ENCODE peak calls at places on chromosomes 12 and 14, in four cellular contexts. X is neural crest cell; N is stimulated activated naive CD8-positive, alpha-beta T cell treated with anti-CD3 and anti-CD28 coated beads, Interleukin-15, Interleukin-2, amounts not matched to agents 100 U/mL and 50 U/mL, for 24 hours; U is ELF-1. B is an unnamed sample.

GRCh38 chr12:13049816-13050215 is 5.6 kb downstream of the FAM234B start:
- DNase-seq in X (no peak), N (no peak), U (no peak), B (no peak)

GRCh38 chr14:92513966-92514843 is 624 bp downstream of the RIN3 start:
- DNase-seq in X (no peak), N (peak; percentile 55), U (peak; percentile 38), B (peak; percentile 50)

GRCh38 chr12:132638541-132639408 is 20.2 kb downstream of the P2RX2 start:
- DNase-seq in X (no peak), N (no peak), U (peak; percentile 60), B (peak; percentile 64)

GRCh38 chr14:95445676-95446075 is 70.8 kb downstream of the SYNE3 start:
- DNase-seq in X (no peak), N (no peak), U (no peak), B (no peak)

GRCh38 chr14:99603471-99603933 is 505 bp downstream of the CCDC85C start:
- DNase-seq in X (peak; percentile 34), N (peak; percentile 47), U (peak; percentile 66), B (peak; percentile 56)

GRCh38 chr12:16030729-16031128 is 119.6 kb downstream of the DERA start:
- DNase-seq in X (no peak), N (no peak), U (no peak), B (no peak)

GRCh38 chr14:55807536-55807935 is 227.5 kb downstream of the KTN1 start:
- DNase-seq in X (no peak), N (no peak), U (no peak), B (no peak)

GRCh38 chr14:67952786-67953185 is 133.2 kb downstream of the RAD51B start:
- DNase-seq in X (no peak), N (no peak), U (no peak), B (no peak)

GRCh38 chr12:128612150-128612850 is 211.5 kb downstream of the SLC15A4 start:
- DNase-seq in X (no peak), N (no peak), U (no peak), B (no peak)

GRCh38 chr12:88084210-88084609 is 55.0 kb upstream of the C12orf50 start:
- DNase-seq in X (no peak), N (no peak), U (no peak), B (no peak)

GRCh38 chr14:60035177-60035576 is 56.5 kb upstream of the PCNX4 start:
- DNase-seq in X (no peak), N (no peak), U (no peak), B (no peak)

GRCh38 chr14:26621807-26622560 is 24.2 kb upstream of the NOVA1 start:
- DNase-seq in X (no peak), N (no peak), U (no peak), B (no peak)

GRCh38 chr14:101458536-101459391 is 102.5 kb upstream of the DIO3 start:
- DNase-seq in X (peak; percentile 21), N (no peak), U (peak; percentile 59), B (peak; percentile 52)

GRCh38 chr14:85301506-85301905 is 228.4 kb upstream of the FLRT2 start:
- DNase-seq in X (no peak), N (no peak), U (no peak), B (no peak)

GRCh38 chr14:64994540-64994939 is 7.8 kb downstream of the FNTB start:
- DNase-seq in X (no peak), N (no peak), U (no peak), B (no peak)

GRCh38 chr12:57143454-57143853 is 4.0 kb downstream of the LRP1-AS start:
- DNase-seq in X (no peak), N (no peak), U (no peak), B (no peak)

GRCh38 chr12:20099395-20099976 is 268.9 kb upstream of the PDE3A start:
- DNase-seq in X (no peak), N (no peak), U (peak; percentile 34), B (no peak)

GRCh38 chr12:123705935-123706334 is 6.2 kb upstream of the ATP6V0A2 start:
- DNase-seq in X (no peak), N (no peak), U (no peak), B (no peak)

GRCh38 chr12:19220861-19221466 is 91.4 kb downstream of the PLEKHA5 start:
- DNase-seq in X (no peak), N (no peak), U (no peak), B (no peak)